ENCODE peak calls at places on chromosomes 12 and 14, in eight cellular contexts. X, Q, L, T, E, U, J and F are unnamed samples.
A peak's percentile ranks its signal among the peaks of the same experiment; 100 is the strongest.

GRCh38 chr12:115500872-115501271 is 776.6 kb downstream of the MED13L start:
- DNase-seq in U (no peak), Q (peak; percentile 20), X (no peak), L (no peak), E (no peak), T (no peak), J (no peak), F (no peak)

GRCh38 chr12:63985456-63985855 is 141.0 kb downstream of the SRGAP1 start:
- DNase-seq in E (no peak), Q (no peak), X (no peak), U (no peak), L (no peak), T (no peak), J (no peak), F (no peak)

GRCh38 chr14:26835949-26836570 is 238.2 kb upstream of the NOVA1 start:
- DNase-seq in Q (no peak), E (no peak), U (no peak), T (no peak), X (no peak), J (no peak), L (no peak), F (no peak)

GRCh38 chr14:94100847-94101246 is 9.7 kb upstream of the IFI27 start:
- DNase-seq in E (no peak), J (no peak), Q (peak; percentile 55), X (no peak), U (no peak), L (peak; percentile 57), T (no peak), F (no peak)

GRCh38 chr12:47973870-47974269 is 10.5 kb downstream of the TMEM106C start:
- DNase-seq in X (no peak), J (no peak), L (no peak), U (no peak), T (no peak), Q (no peak), E (no peak), F (no peak)

GRCh38 chr14:61222388-61222787 is 58.8 kb downstream of the TMEM30B start:
- DNase-seq in J (no peak), L (no peak), T (no peak), X (no peak), U (no peak), Q (no peak), E (no peak), F (no peak)

GRCh38 chr12:53044052-53044581 is 5.7 kb upstream of the TNS2 start:
- DNase-seq in J (peak; percentile 72), L (no peak), T (peak; percentile 62), Q (peak; percentile 40), U (no peak), X (no peak), E (peak; percentile 78), F (no peak)

GRCh38 chr14:85439696-85440328 is 90.1 kb upstream of the FLRT2 start:
- DNase-seq in X (no peak), T (no peak), J (no peak), Q (peak; percentile 77), L (peak; percentile 44), U (no peak), E (no peak), F (no peak)

GRCh38 chr12:104570174-104570907 is 113.6 kb downstream of the CHST11 start:
- DNase-seq in T (no peak), U (no peak), L (no peak), Q (no peak), X (no peak), E (no peak), J (no peak), F (no peak)

GRCh38 chr12:10174986-10175614 is 3.2 kb upstream of the OLR1 start:
- DNase-seq in Q (no peak), U (no peak), J (no peak), E (no peak), T (no peak), X (no peak), L (no peak), F (no peak)

GRCh38 chr12:84787253-84787652 is 125.3 kb downstream of the SLC6A15 start:
- DNase-seq in T (no peak), Q (no peak), U (no peak), X (no peak), E (no peak), J (no peak), L (no peak), F (no peak)

GRCh38 chr12:585062-586061 is 77.9 kb downstream of the NINJ2 start:
- DNase-seq in T (no peak), J (peak; percentile 90), E (no peak), X (no peak), L (no peak), Q (no peak), U (no peak), F (no peak)

GRCh38 chr12:75876843-75877587 is 154.6 kb downstream of the PHLDA1 start:
- DNase-seq in Q (no peak), E (no peak), X (no peak), U (no peak), L (no peak), J (no peak), T (no peak), F (no peak)

GRCh38 chr12:110253176-110253575 is 27.9 kb upstream of the ATP2A2 start:
- DNase-seq in Q (peak; percentile 71), U (peak; percentile 36), X (no peak), L (peak; percentile 22), E (peak; percentile 84), T (peak; percentile 80), J (no peak), F (no peak)

GRCh38 chr12:89760783-89761182 is 52.1 kb upstream of the ATP2B1 start:
- DNase-seq in L (no peak), E (no peak), U (no peak), X (no peak), T (no peak), Q (no peak), J (no peak), F (no peak)

GRCh38 chr14:91891721-91892220 is 24.4 kb upstream of the TC2N start:
- DNase-seq in T (no peak), U (no peak), L (peak; percentile 33), Q (peak; percentile 85), J (no peak), E (no peak), X (no peak), F (no peak)

GRCh38 chr12:52338241-52338960 is 17.2 kb upstream of the KRT83 start:
- DNase-seq in T (no peak), Q (no peak), X (no peak), J (no peak), L (no peak), U (peak; percentile 65), E (no peak), F (no peak)

GRCh38 chr14:29548948-29549370 is 378.7 kb downstream of the PRKD1 start:
- DNase-seq in X (peak; percentile 56), U (peak; percentile 11), J (peak; percentile 70), E (no peak), T (peak; percentile 15), L (peak; percentile 76), Q (peak; percentile 84), F (no peak)

GRCh38 chr14:23237772-23238594 is at the start of gene RNF212B:
- DNase-seq in L (peak; percentile 73), T (peak; percentile 85), J (peak; percentile 80), X (peak; percentile 25), Q (peak; percentile 87), U (peak; percentile 57), E (peak; percentile 83), F (peak; percentile 55)
- TF ChIP-seq CTCF in L (no peak), T (no peak), J (peak; percentile 40), X (no peak), Q (no peak), U (no peak), E (no peak), F (no peak)

DNA sequence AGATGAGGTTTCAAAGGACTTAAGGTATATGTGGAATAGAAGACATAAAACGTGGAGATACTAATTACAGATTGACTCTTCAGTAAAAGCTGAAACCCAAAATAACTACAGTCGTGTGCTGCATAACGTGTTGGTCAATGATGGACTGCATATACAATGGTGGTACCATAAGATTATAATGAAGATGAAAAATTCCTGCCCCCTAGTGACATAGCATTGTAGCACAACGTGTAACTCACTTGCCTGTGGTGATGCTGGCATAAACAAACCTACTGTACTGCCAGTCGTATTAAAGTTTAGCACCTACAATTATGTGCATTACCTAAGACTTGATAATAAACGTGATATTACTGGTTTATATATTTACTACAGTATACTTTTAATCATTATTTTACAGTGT is 150.3 kb downstream of the LRRK2 start:
- DNase-seq in E (no peak), L (no peak), J (peak; percentile 2), X (no peak), U (no peak), T (no peak), Q (peak; percentile 2), F (no peak)
- TF ChIP-seq CTCF in E (no peak), L (peak; percentile 30), J (no peak), X (peak; percentile 18), U (peak; percentile 22), T (peak; percentile 16), Q (peak; percentile 28), F (no peak)

GRCh38 chr12:39375206-39375808 is 67.6 kb downstream of the KIF21A start:
- DNase-seq in J (peak; percentile 13), U (peak; percentile 36), E (no peak), Q (no peak), T (no peak), L (peak; percentile 21), X (no peak), F (no peak)
- TF ChIP-seq CTCF in J (no peak), U (peak; percentile 28), E (no peak), Q (peak; percentile 19), T (no peak), L (peak; percentile 3), X (no peak), F (no peak)

GRCh38 chr12:112962561-112962960 is 15.8 kb upstream of the OAS2 start:
- DNase-seq in X (no peak), J (no peak), L (no peak), Q (no peak), E (peak; percentile 17), U (no peak), T (no peak), F (no peak)

GRCh38 chr12:112964915-112965314 is 13.4 kb upstream of the OAS2 start:
- DNase-seq in U (no peak), X (no peak), Q (no peak), L (no peak), T (no peak), J (no peak), E (no peak), F (no peak)

GRCh38 chr12:112964067-112964670 is 14.2 kb upstream of the OAS2 start:
- DNase-seq in J (no peak), E (no peak), U (no peak), X (no peak), Q (no peak), T (no peak), L (no peak), F (no peak)

GRCh38 chr12:112961536-112961935 is 16.8 kb upstream of the OAS2 start:
- DNase-seq in L (no peak), U (no peak), X (no peak), J (no peak), Q (no peak), E (no peak), T (no peak), F (no peak)

DNA sequence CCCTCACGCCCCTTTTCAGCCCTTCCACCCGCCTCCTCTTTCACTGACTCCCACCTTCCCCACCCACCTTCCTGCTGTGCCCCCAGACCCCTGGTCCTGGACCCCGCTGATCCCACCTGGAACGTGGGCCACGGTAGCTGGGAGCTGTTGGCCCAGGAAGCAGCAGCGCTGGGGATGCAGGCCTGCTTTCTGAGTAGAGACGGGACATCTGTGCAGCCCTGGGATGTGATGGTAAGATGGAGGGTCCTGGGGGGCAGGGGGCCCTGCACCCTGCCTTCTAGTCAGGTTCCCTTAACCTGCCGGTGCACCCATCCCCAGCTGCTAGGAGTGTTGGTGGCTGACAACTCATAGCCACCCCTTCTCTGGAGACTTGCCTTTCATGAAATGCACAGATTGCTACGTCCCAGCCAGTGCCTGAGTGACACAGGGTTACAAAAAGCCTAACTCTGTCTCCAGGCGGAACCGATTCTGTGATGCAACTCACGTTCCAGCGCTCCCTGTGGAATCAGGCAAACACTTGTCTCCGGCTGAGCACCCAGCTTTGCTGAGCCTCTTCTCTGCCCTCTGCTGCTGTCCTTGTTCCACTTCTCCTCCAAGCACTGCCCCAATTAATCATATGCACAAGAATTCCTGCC is 15.0 kb upstream of the OAS2 start:
- DNase-seq in X (no peak), Q (no peak), L (no peak), J (no peak), E (no peak), U (no peak), T (no peak), F (no peak)
- TF ChIP-seq CTCF in X (no peak), Q (no peak), L (no peak), J (no peak), E (no peak), U (no peak), T (no peak), F (no peak)